ENCODE peak calls at places on chromosomes 1 and 21, in seven cellular contexts. T, A, F, G, X, O and C are unnamed samples.
A peak's percentile ranks its signal among the peaks of the same experiment; 100 is the strongest.

GRCh38 chr1:85289848-85290335 is 13.5 kb upstream of the BCL10 start:
- DNase-seq in A (no peak), F (no peak), O (no peak), T (no peak), X (no peak), G (no peak), C (no peak)

GRCh38 chr1:94385354-94385947 is 32.7 kb upstream of the ABCD3 start:
- DNase-seq in G (no peak), T (no peak), A (no peak), O (no peak), X (no peak), F (no peak), C (no peak)

GRCh38 chr1:37739222-37739621 is 25.7 kb downstream of the EPHA10 start:
- DNase-seq in O (no peak), X (no peak), A (no peak), G (peak; percentile 59), T (no peak), F (peak; percentile 11), C (peak; percentile 62)

GRCh38 chr21:24163539-24163938 is 1443.7 kb downstream of the MRPL39 start:
- DNase-seq in A (no peak), X (no peak), G (no peak), O (no peak), F (no peak), T (no peak), C (no peak)

GRCh38 chr21:34661848-34662247 is 6.9 kb upstream of the CLIC6 start:
- DNase-seq in G (no peak), F (no peak), O (no peak), T (no peak), X (no peak), A (no peak), C (no peak)

GRCh38 chr1:183872406-183872805 is 67.5 kb downstream of the RGL1 start:
- DNase-seq in X (peak; percentile 72), F (no peak), O (no peak), A (no peak), T (no peak), G (no peak), C (no peak)

GRCh38 chr1:183282101-183282855 is 96.2 kb downstream of the LAMC2 start:
- DNase-seq in O (no peak), G (no peak), X (no peak), A (no peak), F (no peak), T (no peak), C (no peak)

GRCh38 chr1:67105508-67105907 is 29.3 kb downstream of the C1orf141 start:
- DNase-seq in O (no peak), G (no peak), T (no peak), A (no peak), X (no peak), F (no peak), C (no peak)

GRCh38 chr21:26782349-26782748 is 62.9 kb downstream of the ADAMTS1 start:
- DNase-seq in X (no peak), A (no peak), G (no peak), O (no peak), F (no peak), T (no peak), C (no peak)

GRCh38 chr21:37469441-37469840 is 102.9 kb downstream of the DYRK1A start:
- DNase-seq in A (no peak), F (no peak), G (no peak), X (no peak), T (no peak), O (no peak), C (no peak)

GRCh38 chr1:227805606-227806197 is 9.8 kb upstream of the PRSS38 start:
- DNase-seq in F (peak; percentile 72), O (no peak), T (no peak), X (no peak), G (no peak), A (peak; percentile 99), C (peak; percentile 82)

GRCh38 chr1:22315315-22316078 is 136.2 kb upstream of the ZBTB40 start:
- DNase-seq in T (no peak), F (no peak), G (no peak), A (no peak), X (no peak), O (no peak), C (no peak)

GRCh38 chr1:160951443-160952128 is 3.0 kb downstream of the ITLN2 start:
- DNase-seq in X (peak; percentile 68), A (no peak), G (peak; percentile 79), T (peak; percentile 76), O (peak; percentile 76), F (peak; percentile 70), C (peak; percentile 62)

GRCh38 chr1:1381294-1381693 is 6.3 kb upstream of the AURKAIP1 start:
- DNase-seq in G (no peak), O (no peak), X (no peak), T (no peak), A (no peak), F (no peak), C (no peak)

GRCh38 chr1:29579821-29580425 is 343.6 kb downstream of the PTPRU start:
- DNase-seq in G (no peak), O (no peak), X (no peak), A (peak; percentile 93), F (no peak), T (no peak), C (no peak)

DNA sequence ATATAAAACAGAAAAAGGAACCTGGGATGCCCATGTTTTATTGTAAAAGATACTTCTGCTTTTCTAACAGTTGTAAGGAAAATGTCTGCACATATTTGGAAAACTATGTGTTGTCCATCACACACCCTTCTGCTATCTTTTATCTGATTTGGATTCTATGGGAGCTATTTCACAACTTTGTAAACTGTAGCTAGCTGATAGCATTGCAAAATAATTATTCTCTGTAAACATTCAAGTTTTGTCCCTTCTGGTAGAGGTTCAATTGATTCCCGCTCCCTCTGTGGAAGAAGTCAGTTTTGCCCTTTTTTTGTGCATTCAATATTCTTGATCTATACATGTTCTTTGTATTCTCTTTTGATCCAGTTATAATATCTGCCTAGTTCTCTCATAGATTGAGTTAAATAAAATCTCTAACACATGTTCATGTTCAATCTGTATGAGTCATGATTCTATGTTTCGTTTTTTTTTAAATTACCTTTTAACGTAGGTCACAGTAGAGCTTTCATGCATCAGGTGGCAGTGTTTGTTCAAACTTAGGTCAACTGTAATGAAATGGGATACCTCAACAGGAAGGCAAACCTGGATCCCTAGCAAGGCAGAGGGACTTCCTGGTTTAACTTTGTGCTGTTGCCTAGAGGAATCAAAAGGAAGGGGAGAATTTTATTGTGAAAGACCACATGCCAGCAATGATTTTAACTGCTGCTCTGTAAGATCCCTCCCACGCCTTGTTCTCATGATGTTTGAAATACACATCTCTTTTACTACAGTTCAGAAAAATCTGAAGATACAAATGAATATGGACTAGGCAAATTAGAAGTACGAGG is 26.0 kb upstream of the BCL9 start:
- DNase-seq in F (peak; percentile 72), X (no peak), T (peak; percentile 46), A (peak; percentile 46), G (peak; percentile 78), O (no peak), C (peak; percentile 99)
- TF ChIP-seq CTCF in F (peak; percentile 37), X (no peak), T (peak; percentile 61), A (no peak), G (peak; percentile 59), O (peak; percentile 27), C (peak; percentile 64)

GRCh38 chr1:224510880-224511645 is 76.5 kb upstream of the WDR26 start:
- DNase-seq in X (no peak), F (no peak), T (no peak), A (peak; percentile 62), O (no peak), G (no peak), C (peak; percentile 76)

GRCh38 chr1:224507771-224508523 is 73.3 kb upstream of the WDR26 start:
- DNase-seq in T (no peak), A (no peak), F (no peak), O (no peak), G (no peak), X (no peak), C (no peak)

GRCh38 chr1:224513383-224513782 is 78.8 kb upstream of the WDR26 start:
- DNase-seq in G (no peak), A (no peak), X (no peak), T (no peak), O (no peak), F (no peak), C (no peak)

GRCh38 chr1:224512600-224513151 is 78.1 kb upstream of the WDR26 start:
- DNase-seq in G (no peak), T (no peak), O (no peak), F (no peak), A (no peak), X (no peak), C (no peak)

DNA sequence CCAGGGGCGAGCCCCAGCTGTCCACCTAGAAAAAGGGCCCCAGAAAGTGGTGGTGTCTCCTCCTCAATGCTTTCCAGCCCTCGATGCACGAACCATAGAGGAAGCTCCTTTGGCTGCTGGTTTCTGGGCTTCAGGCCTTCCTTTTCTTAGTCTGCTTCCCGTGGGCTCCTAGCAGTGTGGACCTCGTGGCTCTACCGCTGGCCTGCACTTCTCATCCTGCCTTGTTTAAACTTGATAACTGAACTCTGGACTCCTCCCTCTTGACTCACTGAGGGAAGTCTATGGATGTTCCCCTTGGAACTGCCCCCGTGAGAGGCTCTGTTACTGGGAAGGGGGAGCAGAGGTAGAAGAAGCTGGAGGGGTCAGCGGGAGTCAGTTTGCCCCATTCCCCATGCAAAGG is 75.3 kb upstream of the WDR26 start:
- DNase-seq in A (no peak), G (peak; percentile 28), O (no peak), T (no peak), X (no peak), F (no peak), C (no peak)
- H3K4me2 ChIP-seq in A (no peak overlapping the region), G (no peak overlapping the region), O (no peak overlapping the region), T (no peak overlapping the region), X (no peak overlapping the region), F (no peak overlapping the region), C (no peak overlapping the region)

GRCh38 chr1:62107923-62108322 is 86.7 kb upstream of the L1TD1 start:
- DNase-seq in F (no peak), O (no peak), T (no peak), X (no peak), A (no peak), G (no peak), C (no peak)

GRCh38 chr1:62113505-62113904 is 81.1 kb upstream of the L1TD1 start:
- DNase-seq in X (no peak), A (no peak), T (no peak), G (no peak), O (no peak), F (no peak), C (no peak)

GRCh38 chr1:62110198-62110817 is 84.3 kb upstream of the L1TD1 start:
- DNase-seq in O (no peak), T (no peak), X (no peak), A (no peak), F (no peak), G (no peak), C (no peak)

GRCh38 chr1:62109124-62109523 is 85.5 kb upstream of the L1TD1 start:
- DNase-seq in T (no peak), A (no peak), O (no peak), F (no peak), X (no peak), G (no peak), C (no peak)

DNA sequence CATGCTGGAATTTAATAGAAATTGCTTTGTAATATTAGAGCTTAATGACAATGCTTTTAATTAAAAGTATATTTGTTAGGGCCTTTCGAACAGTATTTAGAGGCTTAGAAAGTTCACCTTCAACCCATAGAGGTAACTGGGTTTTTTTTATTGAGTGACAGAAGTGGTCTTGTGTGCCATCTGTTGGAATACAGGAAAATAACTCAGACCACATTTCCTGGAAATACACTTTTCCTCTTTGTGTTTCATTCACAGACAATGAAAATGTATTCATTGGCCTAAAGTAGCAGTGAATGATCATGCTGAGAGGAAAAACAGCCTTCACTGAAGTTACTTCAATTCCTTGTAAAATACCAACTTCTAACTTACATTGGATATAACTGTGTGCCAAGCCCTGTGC is 83.6 kb upstream of the L1TD1 start:
- DNase-seq in T (no peak), G (no peak), F (no peak), O (no peak), X (peak; percentile 14), A (no peak), C (no peak)
- TF ChIP-seq CTCF in T (peak; percentile 25), G (peak; percentile 23), F (peak; percentile 9), O (peak; percentile 20), X (no peak), A (no peak), C (no peak)

GRCh38 chr1:15388201-15388880 is 21.3 kb upstream of the EFHD2 start:
- DNase-seq in X (no peak), A (no peak), F (no peak), O (no peak), G (no peak), T (no peak), C (no peak)
- H3K4me2 ChIP-seq in X (no peak overlapping the region), A (no peak overlapping the region), F (no peak overlapping the region), O (peak overlapping the region; percentile 54), G (no peak overlapping the region), T (peak overlapping the region; percentile 30), C (no peak overlapping the region)